ENCODE peak calls at places on chromosome 4, in nine cellular contexts. E, N, M, W, Z, U, B, L and K are unnamed samples. For H3K4me1 and H3K36me3, the result is how much of the 10 kb centered on the place peaks cover.

GRCh38 chr4:173767650-173768049 is 237.6 kb upstream of the HAND2 start:
- DNase-seq in E (no peak), N (no peak), M (no peak), W (no peak), Z (no peak), U (no peak), B (no peak), L (no peak), K (no peak)

GRCh38 chr4:15239866-15240265 is 188.0 kb upstream of the C1QTNF7 start:
- DNase-seq in E (no peak), N (no peak), M (no peak), W (no peak), Z (peak), U (no peak), B (no peak), L (no peak), K (peak)

GRCh38 chr4:4302416-4302815 is 12.4 kb downstream of the ZBTB49 start:
- DNase-seq in E (no peak), N (no peak), M (no peak), W (no peak), Z (no peak), U (no peak), B (no peak), L (no peak), K (no peak)

GRCh38 chr4:56372774-56373173 is 14.5 kb downstream of the AASDH start:
- DNase-seq in E (no peak), N (no peak), M (no peak), W (no peak), Z (no peak), U (no peak), B (no peak), L (no peak), K (no peak)

GRCh38 chr4:20760053-20760452 is 59.8 kb downstream of the PACRGL start:
- DNase-seq in E (peak), N (peak), M (peak), W (no peak), Z (peak), U (no peak), B (peak), L (no peak), K (no peak)

GRCh38 chr4:164384416-164384815 is 369.5 kb upstream of the SMIM31 start:
- DNase-seq in E (no peak), N (no peak), M (no peak), W (no peak), Z (no peak), U (no peak), B (no peak), L (no peak), K (no peak)

GRCh38 chr4:155950461-155950860 is 3.2 kb downstream of the CTSO start:
- DNase-seq in E (no peak), N (peak), M (no peak), W (no peak), Z (no peak), U (no peak), B (no peak), L (no peak), K (no peak)

GRCh38 chr4:171432536-171432935 is 380.7 kb upstream of the GALNTL6 start:
- DNase-seq in E (no peak), N (no peak), M (no peak), W (no peak), Z (no peak), U (no peak), B (no peak), L (no peak), K (no peak)

GRCh38 chr4:109462802-109463201 is 29.2 kb downstream of the SEC24B start:
- DNase-seq in E (no peak), N (no peak), M (no peak), W (no peak), Z (no peak), U (no peak), B (no peak), L (no peak), K (no peak)

GRCh38 chr4:141395246-141395830 is 174.6 kb downstream of the ZNF330 start:
- DNase-seq in E (no peak), N (no peak), M (no peak), W (no peak), Z (no peak), U (no peak), B (no peak), L (no peak), K (no peak)

GRCh38 chr4:173038192-173038896 is 130.3 kb upstream of the GALNT7 start:
- DNase-seq in E (no peak), N (peak), M (no peak), W (no peak), Z (no peak), U (no peak), B (no peak), L (peak), K (no peak)

GRCh38 chr4:86500527-86500926 is 93.6 kb upstream of the PTPN13 start:
- DNase-seq in E (no peak), N (no peak), M (no peak), W (no peak), Z (no peak), U (no peak), B (no peak), L (no peak), K (no peak)

GRCh38 chr4:39114436-39114835 is 52.4 kb downstream of the KLHL5 start:
- DNase-seq in E (no peak), N (no peak), M (no peak), W (no peak), Z (no peak), U (no peak), B (no peak), L (no peak), K (peak)

GRCh38 chr4:61200991-61201526 is 933 bp downstream of the ADGRL3 start:
- DNase-seq in E (peak), N (peak), M (no peak), W (peak), Z (peak), U (peak), B (peak), L (no peak), K (peak)

GRCh38 chr4:128866281-128866680 is 56.8 kb downstream of the JADE1 start:
- DNase-seq in E (no peak), N (no peak), M (no peak), W (no peak), Z (no peak), U (no peak), B (no peak), L (no peak), K (no peak)

GRCh38 chr4:2832981-2833670 is 10.5 kb upstream of the ADD1 start:
- DNase-seq in E (peak), N (no peak), M (no peak), W (peak), Z (no peak), U (no peak), B (no peak), L (no peak), K (no peak)

GRCh38 chr4:6443035-6444023 is 29.1 kb downstream of the PPP2R2C start:
- DNase-seq in E (no peak), N (no peak), M (no peak), W (peak), Z (no peak), U (no peak), B (peak), L (no peak), K (no peak)

GRCh38 chr4:135065366-135065765 is 863.8 kb upstream of the PABPC4L start:
- DNase-seq in E (no peak), N (no peak), M (no peak), W (no peak), Z (no peak), U (no peak), B (no peak), L (no peak), K (no peak)

GRCh38 chr4:101230806-101231426 is 116.4 kb downstream of the PPP3CA start:
- DNase-seq in E (no peak), N (peak), M (no peak), W (no peak), Z (no peak), U (no peak), B (no peak), L (no peak), K (peak)

GRCh38 chr4:115834441-115834840 is 721.0 kb upstream of the NDST4 start:
- DNase-seq in E (no peak), N (no peak), M (no peak), W (no peak), Z (no peak), U (no peak), B (no peak), L (no peak), K (no peak)

GRCh38 chr4:85854543-85854942 is 379.6 kb downstream of the ARHGAP24 start:
- DNase-seq in E (no peak), N (no peak), M (no peak), W (no peak), Z (no peak), U (no peak), B (no peak), L (no peak), K (no peak)

GRCh38 chr4:111330786-111331185 is 707.9 kb upstream of the PITX2 start:
- DNase-seq in E (no peak), N (peak), M (no peak), W (no peak), Z (no peak), U (no peak), B (no peak), L (no peak), K (peak)

GRCh38 chr4:46329118-46329976 is 60.6 kb downstream of the GABRA2 start:
- DNase-seq in E (peak), N (peak), M (no peak), W (no peak), Z (peak), U (no peak), B (peak), L (no peak), K (no peak)

GRCh38 chr4:168585168-168586091 is 88.6 kb downstream of the PALLD start:
- DNase-seq in E (peak), N (peak), M (peak), W (no peak), Z (peak), U (peak), B (peak), L (peak), K (peak)

GRCh38 chr4:164648151-164648848 is 105.6 kb upstream of the SMIM31 start:
- DNase-seq in E (no peak), N (no peak), M (no peak), W (no peak), Z (no peak), U (no peak), B (no peak), L (no peak), K (no peak)

GRCh38 chr4:82482387-82482786 is 52.0 kb downstream of the ENOPH1 start:
- DNase-seq in E (peak), N (no peak), M (no peak), W (no peak), Z (no peak), U (no peak), B (no peak), L (no peak), K (no peak)

GRCh38 chr4:137524642-137525384 is 7.5 kb downstream of the PCDH18 start:
- DNase-seq in E (no peak), N (no peak), M (no peak), W (no peak), Z (no peak), U (no peak), B (no peak), L (no peak), K (peak)

GRCh38 chr4:109945056-109945455 is 32.4 kb downstream of the EGF start:
- DNase-seq in E (no peak), N (no peak), M (peak), W (no peak), Z (no peak), U (no peak), B (no peak), L (no peak), K (no peak)

GRCh38 chr4:77818667-77819408 is at the start of gene CNOT6L:
- DNase-seq in E (peak), N (peak), M (peak), W (peak), Z (peak), U (peak), B (peak), L (peak), K (peak)

GRCh38 chr4:23068287-23068686 is 375.6 kb downstream of the GBA3 start:
- DNase-seq in E (no peak), N (no peak), M (no peak), W (no peak), Z (no peak), U (no peak), B (no peak), L (no peak), K (no peak)
- H3K4me1 ChIP-seq in E (under half), N (under half), M (under half), W (under half), Z (under half), U (under half), B (under half), L (under half), K (under half)

GRCh38 chr4:75976177-75976576 is 14.6 kb downstream of the SDAD1 start:
- DNase-seq in E (no peak), N (no peak), M (no peak), W (no peak), Z (no peak), U (no peak), B (no peak), L (no peak), K (no peak)
- H3K36me3 ChIP-seq in E (half or more), N (under half), M (half or more), W (under half), Z (under half), U (under half), B (half or more), L (under half), K (half or more)

GRCh38 chr4:71774136-71774535 is 9.7 kb downstream of the GC start:
- DNase-seq in E (no peak), N (no peak), M (no peak), W (no peak), Z (no peak), U (no peak), B (no peak), L (no peak), K (no peak)
- H3K4me1 ChIP-seq in E (under half), N (under half), M (under half), W (under half), Z (under half), U (under half), B (under half), L (under half), K (under half)

GRCh38 chr4:102637391-102637790 is 123.4 kb downstream of the MANBA start:
- DNase-seq in E (no peak), N (no peak), M (no peak), W (no peak), Z (no peak), U (no peak), B (no peak), L (no peak), K (no peak)

GRCh38 chr4:102640669-102641068 is 120.1 kb downstream of the MANBA start:
- DNase-seq in E (no peak), N (no peak), M (no peak), W (no peak), Z (no peak), U (no peak), B (no peak), L (no peak), K (no peak)

GRCh38 chr4:102641796-102642195 is 119.0 kb downstream of the MANBA start:
- DNase-seq in E (no peak), N (no peak), M (no peak), W (no peak), Z (no peak), U (no peak), B (no peak), L (no peak), K (no peak)

GRCh38 chr4:102638621-102639020 is 122.1 kb downstream of the MANBA start:
- DNase-seq in E (no peak), N (no peak), M (no peak), W (no peak), Z (no peak), U (no peak), B (no peak), L (no peak), K (no peak)

DNA sequence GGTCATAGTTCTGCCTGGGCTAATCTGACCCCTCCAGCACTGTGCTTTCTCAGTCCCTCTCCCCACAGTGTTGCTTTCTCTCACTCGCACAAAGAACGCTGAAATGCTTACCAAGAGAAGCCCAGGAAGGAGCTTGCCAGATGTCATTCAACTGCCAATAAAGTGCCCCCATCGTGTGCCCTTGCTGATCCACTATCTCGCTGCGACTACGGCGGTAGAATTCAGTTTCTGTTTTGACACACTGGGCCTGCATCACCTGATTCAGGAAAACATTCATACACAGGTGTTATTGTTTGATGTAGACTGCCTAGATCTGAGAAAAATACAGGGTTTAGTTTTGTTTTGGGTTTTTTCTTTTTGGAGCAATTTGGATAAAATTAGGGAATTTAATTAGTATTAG is 121.2 kb downstream of the MANBA start:
- DNase-seq in E (no peak), N (no peak), M (no peak), W (no peak), Z (no peak), U (no peak), B (no peak), L (no peak), K (no peak)
- H3K36me3 ChIP-seq in E (under half), N (under half), M (under half), W (under half), Z (under half), U (under half), B (under half), L (under half), K (under half)

GRCh38 chr4:99754756-99755155 is 61.9 kb upstream of the DAPP1 start:
- DNase-seq in E (no peak), N (no peak), M (no peak), W (no peak), Z (no peak), U (no peak), B (no peak), L (no peak), K (peak)
- H3K4me1 ChIP-seq in E (under half), N (under half), M (under half), W (under half), Z (under half), U (under half), B (under half), L (under half), K (under half)

DNA sequence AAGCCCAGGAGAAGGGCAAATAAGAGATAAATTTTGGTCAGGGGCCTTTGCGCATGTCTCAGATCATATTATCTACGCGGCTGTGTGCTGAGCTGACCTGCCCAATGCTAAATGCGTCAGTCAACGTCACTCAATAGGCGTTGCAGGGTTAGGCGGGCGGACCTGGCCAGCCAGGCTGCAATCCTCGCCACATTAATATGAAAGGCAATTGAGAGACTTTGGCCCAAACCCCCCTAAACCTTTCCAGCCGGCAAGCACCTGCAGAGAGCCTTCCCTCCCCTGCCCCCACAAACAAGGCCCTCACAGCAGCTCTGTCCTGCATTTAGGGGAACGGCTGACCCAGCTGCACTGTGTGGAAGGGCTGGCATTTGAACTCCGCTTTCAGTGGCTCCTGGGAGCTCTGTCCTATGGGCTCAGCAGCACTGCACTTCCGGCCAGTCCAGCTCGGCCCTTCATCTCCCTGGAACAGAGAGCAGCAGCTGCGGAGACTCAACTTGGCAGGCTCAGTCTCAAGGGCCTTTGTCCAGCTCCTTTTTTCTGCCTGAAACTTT is 133.5 kb downstream of the AFAP1 start:
- DNase-seq in E (peak), N (peak), M (no peak), W (no peak), Z (no peak), U (peak), B (no peak), L (peak), K (no peak)
- H3K36me3 ChIP-seq in E (under half), N (under half), M (under half), W (under half), Z (under half), U (under half), B (half or more), L (under half), K (under half)

GRCh38 chr4:7529368-7529923 is 94.7 kb upstream of the PSAPL1 start:
- DNase-seq in E (peak), N (peak), M (no peak), W (peak), Z (no peak), U (no peak), B (no peak), L (no peak), K (no peak)
- H3K4me1 ChIP-seq in E (under half), N (under half), M (under half), W (under half), Z (under half), U (under half), B (under half), L (under half), K (under half)

GRCh38 chr4:84691800-84692199 is 108.9 kb downstream of the CDS1 start:
- DNase-seq in E (no peak), N (no peak), M (no peak), W (no peak), Z (no peak), U (no peak), B (no peak), L (no peak), K (no peak)
- H3K36me3 ChIP-seq in E (half or more), N (under half), M (under half), W (under half), Z (under half), U (under half), B (under half), L (under half), K (half or more)

GRCh38 chr4:89300490-89300889 is 7.1 kb downstream of the GPRIN3 start:
- DNase-seq in E (no peak), N (no peak), M (no peak), W (no peak), Z (no peak), U (no peak), B (no peak), L (no peak), K (no peak)

GRCh38 chr4:89298788-89299152 is 8.8 kb downstream of the GPRIN3 start:
- DNase-seq in E (no peak), N (no peak), M (no peak), W (no peak), Z (no peak), U (no peak), B (no peak), L (no peak), K (peak)

GRCh38 chr4:89300060-89300459 is 7.5 kb downstream of the GPRIN3 start:
- DNase-seq in E (no peak), N (no peak), M (no peak), W (no peak), Z (no peak), U (no peak), B (no peak), L (no peak), K (no peak)

GRCh38 chr4:89298160-89298559 is 9.4 kb downstream of the GPRIN3 start:
- DNase-seq in E (no peak), N (no peak), M (no peak), W (no peak), Z (no peak), U (no peak), B (no peak), L (no peak), K (no peak)

DNA sequence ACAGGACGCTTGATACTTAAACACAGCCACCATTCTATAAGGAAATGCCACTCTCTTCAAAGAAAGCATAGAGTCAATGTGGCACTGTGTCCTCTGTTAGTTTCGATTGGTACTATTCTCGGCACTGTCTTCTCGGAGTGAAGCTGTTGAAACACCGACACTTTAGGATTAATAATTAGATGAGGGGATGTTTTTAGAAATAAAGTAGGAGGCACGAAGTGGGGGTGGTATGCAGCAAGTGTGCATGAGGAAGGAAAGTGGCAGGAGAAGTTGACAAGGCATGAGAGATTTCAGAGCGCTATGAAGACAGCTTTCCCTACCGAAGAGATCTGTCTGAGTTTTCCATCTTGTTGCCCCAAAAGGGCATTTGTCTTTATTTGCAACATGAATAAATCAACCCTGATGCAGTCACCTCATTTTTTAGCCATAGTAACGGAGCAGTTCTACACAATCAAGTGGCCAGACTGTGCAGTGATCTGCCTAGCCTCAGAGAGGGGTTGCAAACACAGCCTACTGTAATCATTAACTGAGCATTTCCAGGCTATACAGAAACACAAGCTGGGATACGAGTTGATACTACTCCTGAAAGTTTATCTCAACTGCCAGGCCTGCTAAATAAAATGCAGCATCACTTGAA is 8.3 kb downstream of the GPRIN3 start:
- DNase-seq in E (no peak), N (no peak), M (no peak), W (no peak), Z (no peak), U (no peak), B (no peak), L (no peak), K (no peak)
- H3K4me1 ChIP-seq in E (under half), N (under half), M (under half), W (under half), Z (under half), U (under half), B (under half), L (under half), K (under half)

DNA sequence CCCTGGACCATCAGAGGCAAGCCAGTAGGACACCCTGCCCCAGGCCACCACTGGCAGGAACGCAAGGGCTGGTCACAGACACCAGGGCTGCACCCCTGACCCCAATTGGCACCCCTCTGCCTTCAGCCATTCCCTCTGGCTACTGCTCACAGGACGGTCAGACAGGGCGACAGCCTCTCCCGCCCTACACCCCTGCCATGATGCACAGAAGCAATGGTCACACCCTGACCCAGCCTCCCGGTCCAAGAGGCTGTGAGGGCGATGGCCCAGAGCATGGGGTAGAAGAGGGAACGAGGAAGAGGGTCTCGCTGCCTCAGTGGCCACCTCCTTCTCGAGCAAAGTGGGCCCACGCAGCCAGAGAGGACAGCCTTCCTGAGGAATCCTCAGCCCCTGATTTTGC is 143.5 kb downstream of the SOWAHB start:
- DNase-seq in E (no peak), N (no peak), M (no peak), W (no peak), Z (no peak), U (no peak), B (no peak), L (no peak), K (no peak)
- H3K36me3 ChIP-seq in E (half or more), N (under half), M (under half), W (under half), Z (under half), U (under half), B (under half), L (under half), K (under half)